ENCODE peak calls at places on chromosome 11, in five cellular contexts. D, N, M, W and Y are unnamed samples.

GRCh38 chr11:70537576-70538571 is 139.5 kb downstream of the CTTN start:
- DNase-seq in D (no peak), N (no peak), M (no peak), W (no peak), Y (no peak)

GRCh38 chr11:134406264-134407185 is 5.5 kb downstream of the B3GAT1 start:
- DNase-seq in D (no peak), N (no peak), M (no peak), W (no peak), Y (no peak)

GRCh38 chr11:127994736-127995135 is 592.6 kb downstream of the ETS1 start:
- DNase-seq in D (no peak), N (peak), M (no peak), W (no peak), Y (no peak)

GRCh38 chr11:370087-370941 is 1.0 kb downstream of the B4GALNT4 start:
- DNase-seq in D (no peak), N (no peak), M (no peak), W (peak), Y (no peak)

GRCh38 chr11:1705121-1706052 is 8.4 kb downstream of the KRTAP5-6 start:
- DNase-seq in D (no peak), N (no peak), M (no peak), W (no peak), Y (no peak)

GRCh38 chr11:105443623-105444022 is 166.2 kb upstream of the GRIA4 start:
- DNase-seq in D (no peak), N (no peak), M (no peak), W (no peak), Y (no peak)

GRCh38 chr11:134037093-134037908 is 31.6 kb upstream of the JAM3 start:
- DNase-seq in D (no peak), N (peak), M (no peak), W (peak), Y (peak)

GRCh38 chr11:129319201-129319600 is 56.4 kb upstream of the BARX2 start:
- DNase-seq in D (no peak), N (no peak), M (no peak), W (no peak), Y (no peak)

GRCh38 chr11:63915961-63916836 is 765 bp downstream of the RCOR2 start:
- DNase-seq in D (no peak), N (no peak), M (peak), W (peak), Y (peak)
- TF ChIP-seq USF2 in D (no peak), N (no peak), M (no peak), W (no peak), Y (no peak)

GRCh38 chr11:126137146-126137545 is 74.3 kb downstream of the RPUSD4 start:
- DNase-seq in D (no peak), N (no peak), M (no peak), W (no peak), Y (no peak)
- TF ChIP-seq MAFK in D (no peak), N (no peak), M (no peak), W (no peak), Y (no peak)

DNA sequence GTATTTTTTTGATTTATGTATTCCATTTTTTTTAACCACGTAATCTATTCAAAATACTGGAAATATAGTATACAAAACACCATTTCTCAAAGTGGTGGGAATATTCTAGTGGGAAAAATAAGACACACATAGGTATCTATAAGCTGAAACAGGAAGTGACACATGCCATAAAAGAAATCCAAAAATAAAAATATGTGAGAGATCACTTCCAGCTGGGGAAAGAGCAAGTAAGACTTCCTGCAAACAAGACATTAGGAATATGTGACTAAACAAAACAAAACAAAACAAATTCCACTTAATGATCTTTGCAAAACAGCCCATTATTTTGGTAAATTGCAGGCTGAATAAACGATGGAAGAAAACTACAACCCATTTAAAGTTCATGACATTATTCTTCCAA is 107.3 kb upstream of the CEP126 start:
- DNase-seq in D (no peak), N (no peak), M (no peak), W (no peak), Y (no peak)
- TF ChIP-seq USF2 in D (no peak), N (no peak), M (no peak), W (no peak), Y (no peak)

DNA sequence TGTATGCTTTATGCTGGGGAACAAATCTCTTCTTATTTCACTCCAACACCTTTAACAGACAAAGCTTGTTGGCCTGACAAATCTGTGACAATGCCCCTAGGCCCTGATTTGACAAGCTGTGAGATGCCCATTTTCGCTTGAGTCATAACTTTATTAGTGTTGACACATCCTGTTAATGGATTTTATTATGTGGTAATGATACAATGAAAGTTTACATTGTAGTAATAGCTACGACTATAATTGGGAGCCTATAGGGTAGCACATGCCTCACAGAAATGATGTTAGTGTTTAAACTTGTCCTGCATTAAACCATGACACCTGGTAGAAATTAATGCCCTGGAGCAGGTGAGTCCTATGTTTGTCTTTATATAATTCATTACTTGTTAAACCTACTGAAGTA is 3.3 kb upstream of the MMP10 start:
- DNase-seq in D (no peak), N (no peak), M (no peak), W (no peak), Y (no peak)
- TF ChIP-seq MAFK in D (no peak), N (no peak), M (no peak), W (no peak), Y (no peak)

DNA sequence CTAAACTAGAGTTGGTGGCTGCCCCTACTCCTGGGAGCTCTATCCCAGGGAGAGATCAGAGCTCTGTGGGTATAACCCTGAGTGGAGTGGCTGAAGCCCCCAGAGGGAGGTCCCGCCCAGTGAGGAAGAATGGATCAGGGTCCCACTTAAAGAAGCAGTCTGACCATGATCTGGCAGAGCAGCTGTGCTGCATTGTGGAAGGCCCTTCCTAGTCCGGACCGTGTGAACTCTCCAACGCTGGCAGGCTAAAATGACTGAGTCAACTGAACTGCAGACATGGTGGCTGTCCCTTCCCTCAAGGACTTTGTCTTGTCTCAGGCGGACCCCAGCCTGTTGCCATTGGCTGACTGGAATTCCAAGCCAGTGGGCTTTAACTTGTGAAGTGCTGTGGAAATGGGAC is 494.2 kb downstream of the FAM181B start:
- DNase-seq in D (no peak), N (no peak), M (no peak), W (no peak), Y (no peak)
- TF ChIP-seq USF2 in D (no peak), N (no peak), M (no peak), W (no peak), Y (no peak)

GRCh38 chr11:108733479-108734116 is 68.7 kb downstream of the DDX10 start:
- DNase-seq in D (no peak), N (peak), M (no peak), W (no peak), Y (no peak)
- TF ChIP-seq MAFK in D (no peak), N (no peak), M (no peak), W (no peak), Y (no peak)

GRCh38 chr11:116086426-116086825 is 582.2 kb upstream of the CADM1 start:
- DNase-seq in D (no peak), N (no peak), M (no peak), W (no peak), Y (no peak)

GRCh38 chr11:116078101-116078561 is 573.9 kb upstream of the CADM1 start:
- DNase-seq in D (no peak), N (peak), M (peak), W (no peak), Y (no peak)

GRCh38 chr11:116079580-116079979 is 575.4 kb upstream of the CADM1 start:
- DNase-seq in D (no peak), N (no peak), M (no peak), W (no peak), Y (no peak)

GRCh38 chr11:116084511-116084910 is 580.3 kb upstream of the CADM1 start:
- DNase-seq in D (no peak), N (no peak), M (no peak), W (no peak), Y (no peak)

DNA sequence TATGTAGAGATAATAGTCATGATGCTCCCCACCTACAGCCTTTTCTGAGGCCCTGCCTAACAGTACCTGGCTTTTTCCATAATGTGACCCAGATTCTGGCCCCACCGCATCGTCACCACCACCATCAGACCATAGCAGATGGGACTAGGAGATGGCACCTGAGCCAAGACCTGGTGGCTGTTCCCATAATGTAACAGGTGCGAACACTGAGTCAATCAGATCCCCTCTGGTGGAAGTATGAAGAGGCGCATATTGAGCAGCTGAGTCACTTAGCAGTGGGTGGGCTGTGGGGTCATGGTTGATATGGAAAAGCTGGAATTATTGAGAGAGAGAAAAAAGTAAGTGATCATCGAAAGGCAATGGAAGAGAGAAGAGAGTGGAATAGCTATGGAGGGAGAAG is 578.0 kb upstream of the CADM1 start:
- DNase-seq in D (no peak), N (no peak), M (no peak), W (no peak), Y (no peak)
- TF ChIP-seq USF2 in D (no peak), N (no peak), M (no peak), W (no peak), Y (no peak)

GRCh38 chr11:125449586-125449985 is 46.5 kb downstream of the FEZ1 start:
- DNase-seq in D (no peak), N (no peak), M (no peak), W (no peak), Y (no peak)
- TF ChIP-seq MAFK in D (no peak), N (no peak), M (no peak), W (no peak), Y (no peak)

GRCh38 chr11:19853016-19853415 is 140.4 kb downstream of the NAV2 start:
- DNase-seq in D (no peak), N (peak), M (no peak), W (no peak), Y (no peak)

GRCh38 chr11:19848219-19848618 is 135.6 kb downstream of the NAV2 start:
- DNase-seq in D (no peak), N (no peak), M (no peak), W (no peak), Y (no peak)

GRCh38 chr11:19846654-19847330 is 134.2 kb downstream of the NAV2 start:
- DNase-seq in D (no peak), N (peak), M (no peak), W (no peak), Y (no peak)

GRCh38 chr11:19849107-19849789 is 136.6 kb downstream of the NAV2 start:
- DNase-seq in D (no peak), N (peak), M (no peak), W (no peak), Y (no peak)

GRCh38 chr11:19849947-19850593 is 137.4 kb downstream of the NAV2 start:
- DNase-seq in D (no peak), N (peak), M (no peak), W (no peak), Y (no peak)
- TF ChIP-seq USF2 in D (no peak), N (no peak), M (no peak), W (no peak), Y (no peak)